ENCODE peak calls at places on chromosomes 5 and 9, in nine cellular contexts. C is EH; U is pancreas; Z is iPS-NIHi11; Q is IMR-90; K is thyroid gland; Y is stimulated activated CD4-positive, alpha-beta T cell treated with anti-CD3 and anti-CD28 coated beads, Interleukin-2, amount 100 ng/mL, for 48 hours; B is AG10803; W is Calu3. M is an unnamed sample.

GRCh38 chr9:38328765-38329164 is 63.7 kb upstream of the ALDH1B1 start:
- DNase-seq in W (no peak), U (no peak), Z (no peak), B (no peak), K (no peak), Q (no peak), C (no peak), Y (no peak), M (no peak)

GRCh38 chr5:72661405-72661804 is 154.2 kb upstream of the ZNF366 start:
- DNase-seq in Z (no peak), B (no peak), Y (no peak), K (no peak), Q (peak; percentile 80), W (peak; percentile 6), U (no peak), C (peak; percentile 57), M (no peak)

GRCh38 chr9:110095776-110096175 is 112.2 kb downstream of the C9orf152 start:
- DNase-seq in C (peak; percentile 55), B (peak; percentile 64), Y (no peak), Q (peak; percentile 70), K (no peak), U (no peak), Z (no peak), W (no peak), M (no peak)

GRCh38 chr9:127567119-127567897 is 44.8 kb upstream of the STXBP1 start:
- DNase-seq in C (peak; percentile 75), K (peak; percentile 94), Z (no peak), U (peak; percentile 82), W (peak; percentile 62), B (peak; percentile 59), Y (no peak), Q (peak; percentile 44), M (peak; percentile 61)

GRCh38 chr9:75889977-75890540 is 414 bp upstream of the PCSK5 start:
- DNase-seq in W (no peak), K (peak; percentile 48), Q (peak; percentile 63), B (peak; percentile 65), Y (peak; percentile 7), U (peak; percentile 36), Z (no peak), C (peak; percentile 56), M (peak; percentile 67)

GRCh38 chr9:137520614-137521404 is 29.4 kb downstream of the PNPLA7 start:
- DNase-seq in Q (no peak), B (no peak), C (no peak), U (no peak), Y (no peak), Z (peak; percentile 5), K (no peak), W (no peak), M (no peak)

GRCh38 chr5:169745441-169746146 is 108.5 kb downstream of the DOCK2 start:
- DNase-seq in K (no peak), Z (no peak), Q (peak; percentile 33), B (peak; percentile 87), U (no peak), C (peak; percentile 90), Y (no peak), W (no peak), M (no peak)

GRCh38 chr5:67010684-67011409 is 185.8 kb downstream of the CD180 start:
- DNase-seq in C (peak; percentile 58), B (peak; percentile 43), Y (no peak), Z (no peak), Q (peak; percentile 94), W (no peak), K (peak; percentile 33), U (no peak), M (peak; percentile 95)

GRCh38 chr5:31651241-31651640 is 12.3 kb downstream of the PDZD2 start:
- DNase-seq in W (no peak), Y (no peak), B (no peak), Q (no peak), U (no peak), Z (no peak), K (no peak), C (no peak), M (no peak)

GRCh38 chr9:112226091-112226490 is 51.0 kb upstream of the SUSD1 start:
- DNase-seq in Y (no peak), W (no peak), Z (no peak), Q (no peak), K (no peak), B (no peak), C (no peak), U (no peak), M (no peak)

GRCh38 chr5:178471666-178472065 is 118.5 kb downstream of the COL23A1 start:
- DNase-seq in Z (no peak), W (no peak), K (no peak), Y (no peak), B (no peak), U (no peak), Q (no peak), C (no peak), M (no peak)

GRCh38 chr9:130949188-130950038 is 10.4 kb upstream of the FIBCD1 start:
- DNase-seq in Q (no peak), K (no peak), Z (no peak), Y (no peak), C (no peak), B (no peak), W (no peak), U (no peak), M (no peak)

GRCh38 chr9:93058357-93059096 is at the start of gene SUSD3:
- DNase-seq in C (peak; percentile 29), B (no peak), Q (no peak), Z (peak; percentile 98), U (peak; percentile 60), W (peak; percentile 55), K (peak; percentile 96), Y (peak; percentile 76), M (peak; percentile 42)

GRCh38 chr9:109020982-109021511 is 7.7 kb upstream of the CTNNAL1 start:
- DNase-seq in Q (no peak), W (no peak), Y (no peak), Z (no peak), C (no peak), K (no peak), B (no peak), U (no peak), M (no peak)

M was measured in lung microvascular endothelial cell.